ENCODE peak calls at places on chromosomes 2 and 18, in nine cellular contexts. Z is A172; E is kidney tubule cell; G is fibroblast of mammary gland; K is A549; L is aorta; U is stimulated activated CD4-positive, alpha-beta T cell treated with anti-CD3 and anti-CD28 coated beads, Interleukin-4, amount 100 ng/mL, for 48 hours; J is HCEC 1CT; S is coronary artery. P is an unnamed sample.

GRCh38 chr18:69787825-69788547 is 159.7 kb downstream of the CD226 start:
- DNase-seq in E (peak), S (no peak), K (no peak), Z (peak), U (no peak), G (peak), L (no peak), J (peak), P (no peak)

GRCh38 chr2:166134252-166135151 is 6.7 kb upstream of the SCN1A start:
- DNase-seq in L (no peak), E (peak), S (no peak), Z (no peak), J (no peak), K (no peak), U (no peak), G (no peak), P (no peak)

GRCh38 chr18:6960656-6961055 is 156.9 kb downstream of the LAMA1 start:
- DNase-seq in J (peak), E (peak), Z (peak), S (no peak), G (peak), K (no peak), U (no peak), L (no peak), P (no peak)

GRCh38 chr2:70357076-70358071 is 55.5 kb upstream of the FAM136A start:
- DNase-seq in S (no peak), Z (peak), L (no peak), E (peak), K (peak), J (peak), G (no peak), U (no peak), P (no peak)

GRCh38 chr2:120842456-120843439 is 107.1 kb downstream of the GLI2 start:
- DNase-seq in J (no peak), U (no peak), E (no peak), S (no peak), G (no peak), K (no peak), Z (no peak), L (peak), P (no peak)

GRCh38 chr2:76008001-76008702 is 297.4 kb upstream of the GCFC2 start:
- DNase-seq in J (no peak), G (no peak), E (no peak), S (no peak), U (no peak), K (no peak), Z (no peak), L (no peak), P (no peak)

GRCh38 chr2:219868635-219869034 is 241.2 kb downstream of the SLC4A3 start:
- DNase-seq in J (no peak), G (no peak), K (no peak), Z (no peak), S (no peak), E (no peak), L (no peak), U (no peak), P (no peak)

GRCh38 chr2:161090401-161090800 is 69.8 kb upstream of the TANK start:
- DNase-seq in G (no peak), U (no peak), J (no peak), S (no peak), Z (no peak), K (no peak), E (no peak), L (no peak), P (no peak)

GRCh38 chr2:44075536-44075935 is 79.7 kb upstream of the LRPPRC start:
- DNase-seq in Z (peak), G (peak), S (no peak), E (no peak), U (no peak), L (no peak), J (peak), K (no peak), P (peak)

GRCh38 chr2:45123065-45123464 is 113.8 kb upstream of the SIX2 start:
- DNase-seq in S (no peak), E (no peak), U (no peak), K (no peak), J (no peak), Z (no peak), G (no peak), L (no peak), P (no peak)

GRCh38 chr2:27724905-27725693 is 46.4 kb upstream of the MRPL33 start:
- DNase-seq in Z (no peak), E (peak), L (no peak), S (no peak), U (no peak), G (peak), J (peak), K (no peak), P (no peak)

GRCh38 chr18:75377258-75377657 is 50.2 kb downstream of the SMIM21 start:
- DNase-seq in E (peak), Z (no peak), L (no peak), U (no peak), G (no peak), K (no peak), J (no peak), S (no peak), P (no peak)

GRCh38 chr2:102848366-102848839 is 86.6 kb downstream of the TMEM182 start:
- DNase-seq in E (peak), U (no peak), G (peak), L (peak), Z (peak), S (no peak), K (peak), J (peak), P (peak)

GRCh38 chr2:218229239-218229638 is 12.2 kb downstream of the ARPC2 start:
- DNase-seq in E (peak), S (no peak), Z (peak), U (no peak), J (peak), K (no peak), L (no peak), G (peak), P (no peak)

GRCh38 chr2:42810971-42811865 is 18.8 kb upstream of the HAAO start:
- DNase-seq in Z (no peak), K (peak), G (peak), S (peak), U (no peak), L (peak), E (peak), J (peak), P (peak)

GRCh38 chr2:230346921-230347533 is 20.0 kb downstream of the SP140L start:
- DNase-seq in E (peak), J (peak), U (no peak), L (no peak), Z (no peak), K (no peak), G (peak), S (no peak), P (no peak)

GRCh38 chr2:120729410-120730052 is 6.1 kb upstream of the GLI2 start:
- DNase-seq in K (peak), J (peak), Z (peak), U (no peak), E (peak), G (peak), L (no peak), S (peak), P (no peak)

GRCh38 chr2:184611221-184612085 is 13.1 kb downstream of the ZNF804A start:
- DNase-seq in L (no peak), G (peak), Z (peak), U (no peak), S (no peak), E (peak), J (peak), K (no peak), P (no peak)

GRCh38 chr2:10993001-10993481 is 81.3 kb downstream of the KCNF1 start:
- DNase-seq in E (peak), S (no peak), G (no peak), L (no peak), K (no peak), J (no peak), U (no peak), Z (peak), P (no peak)

GRCh38 chr2:238376884-238377391 is 49.8 kb upstream of the ASB1 start:
- DNase-seq in J (no peak), E (peak), L (no peak), S (no peak), Z (peak), U (no peak), K (no peak), G (no peak), P (no peak)

GRCh38 chr2:42298996-42299754 is 61.8 kb downstream of the COX7A2L start:
- DNase-seq in E (no peak), Z (no peak), U (no peak), S (no peak), K (no peak), L (no peak), G (no peak), J (no peak), P (no peak)

GRCh38 chr2:228556707-228557106 is 375.2 kb upstream of the SPHKAP start:
- DNase-seq in Z (no peak), G (peak), J (peak), L (no peak), U (no peak), E (peak), K (no peak), S (no peak), P (no peak)

GRCh38 chr2:8685697-8686358 is 4.0 kb downstream of the ID2 start:
- DNase-seq in U (peak), E (peak), K (peak), Z (no peak), G (no peak), J (peak), L (peak), S (peak), P (peak)

GRCh38 chr18:59671533-59671932 is 25.7 kb downstream of the CCBE1 start:
- DNase-seq in L (no peak), S (no peak), K (no peak), U (no peak), E (no peak), Z (no peak), G (no peak), J (no peak), P (no peak)

GRCh38 chr18:48801728-48802542 is 148.8 kb downstream of the SMAD7 start:
- DNase-seq in K (no peak), J (no peak), S (peak), E (no peak), L (peak), U (no peak), G (no peak), Z (no peak), P (no peak)

GRCh38 chr18:46411862-46412690 is 244.9 kb downstream of the LOXHD1 start:
- DNase-seq in S (no peak), G (no peak), Z (peak), K (no peak), U (no peak), J (no peak), E (peak), L (no peak), P (peak)

GRCh38 chr2:125559186-125559585 is 1096.8 kb upstream of the GYPC start:
- DNase-seq in K (no peak), L (no peak), J (no peak), E (no peak), Z (no peak), S (no peak), G (no peak), U (no peak), P (no peak)

GRCh38 chr2:44772670-44773378 is 168.7 kb upstream of the SIX3 start:
- DNase-seq in L (no peak), G (no peak), E (no peak), U (no peak), K (no peak), Z (no peak), S (no peak), J (no peak), P (no peak)

GRCh38 chr2:82256288-82256687 is 1951.7 kb upstream of the LRRTM1 start:
- DNase-seq in K (no peak), Z (no peak), G (no peak), L (no peak), J (no peak), E (no peak), S (no peak), U (no peak), P (no peak)